ENCODE peak calls at places on chromosomes 7 and 10, in six cellular contexts. Q is mammary epithelial cell, U is anterior cingulate cortex, Y is T-helper 1 cell, A is COLO829, K is NCI-H1105 treated with DMSO at 0.1 percent for 48 hours. C is an unnamed sample.

GRCh38 chr10:61830072-61830845 is 71.2 kb upstream of the ARID5B start:
- DNase-seq in Q (no peak), U (no peak), Y (no peak), A (no peak), K (no peak), C (no peak)

GRCh38 chr10:107994621-107995274 is 830.2 kb upstream of the SORCS1 start:
- DNase-seq in Q (peak), U (no peak), Y (no peak), A (no peak), K (no peak), C (no peak)

GRCh38 chr10:121928528-121928884 is 675 bp upstream of the ATE1 start:
- DNase-seq in Q (peak), U (no peak), Y (peak), A (no peak), K (no peak), C (peak)

GRCh38 chr7:82291931-82292330 is 151.6 kb downstream of the CACNA2D1 start:
- DNase-seq in Q (peak), U (no peak), Y (no peak), A (no peak), K (no peak), C (no peak)

GRCh38 chr7:140010194-140010895 is 52.4 kb downstream of the PARP12 start:
- DNase-seq in Q (no peak), U (no peak), Y (no peak), A (no peak), K (no peak), C (no peak)

GRCh38 chr7:122225874-122226273 is 78.7 kb downstream of the FEZF1 start:
- DNase-seq in Q (peak), U (no peak), Y (no peak), A (no peak), K (no peak), C (no peak)

GRCh38 chr7:48458701-48459509 is 287.6 kb downstream of the ABCA13 start:
- DNase-seq in Q (peak), U (no peak), Y (no peak), A (no peak), K (no peak), C (no peak)

GRCh38 chr10:44959243-44960097 is at the start of gene RASSF4:
- DNase-seq in Q (peak), U (peak), Y (peak), A (peak), K (peak), C (peak)

GRCh38 chr10:114470956-114471905 is 66.9 kb upstream of the AFAP1L2 start:
- DNase-seq in Q (peak), U (peak), Y (peak), A (peak), K (peak), C (peak)

GRCh38 chr10:10778959-10779358 is 238.7 kb upstream of the CELF2 start:
- DNase-seq in Q (no peak), U (no peak), Y (no peak), A (no peak), K (no peak), C (no peak)

GRCh38 chr7:135995751-135996150 is 18.6 kb upstream of the MTPN start:
- DNase-seq in Q (no peak), U (no peak), Y (no peak), A (no peak), K (no peak), C (no peak)

GRCh38 chr7:84384417-84384816 is 189.8 kb upstream of the SEMA3A start:
- DNase-seq in Q (peak), U (no peak), Y (no peak), A (peak), K (no peak), C (no peak)

GRCh38 chr10:76329891-76330575 is 898.6 kb downstream of the LRMDA start:
- DNase-seq in Q (peak), U (no peak), Y (no peak), A (no peak), K (no peak), C (no peak)

GRCh38 chr10:95395947-95396449 is 105.2 kb upstream of the PDLIM1 start:
- DNase-seq in Q (no peak), U (no peak), Y (no peak), A (no peak), K (no peak), C (no peak)

GRCh38 chr7:92880212-92881090 is 44.1 kb upstream of the CDK6 start:
- DNase-seq in Q (peak), U (no peak), Y (peak), A (no peak), K (no peak), C (peak)

GRCh38 chr10:92763634-92764155 is 73.9 kb downstream of the HHEX start:
- DNase-seq in Q (no peak), U (no peak), Y (no peak), A (no peak), K (no peak), C (no peak)

GRCh38 chr10:70853031-70853430 is 35.3 kb downstream of the PCBD1 start:
- DNase-seq in Q (peak), U (no peak), Y (no peak), A (no peak), K (no peak), C (no peak)

GRCh38 chr10:43236176-43236850 is 30.6 kb downstream of the RASGEF1A start:
- DNase-seq in Q (no peak), U (no peak), Y (no peak), A (no peak), K (no peak), C (no peak)

GRCh38 chr10:110503528-110504110 is 5.9 kb downstream of the DUSP5 start:
- DNase-seq in Q (no peak), U (no peak), Y (no peak), A (no peak), K (no peak), C (no peak)

GRCh38 chr7:54992876-54993490 is 25.8 kb upstream of the EGFR start:
- DNase-seq in Q (no peak), U (no peak), Y (no peak), A (no peak), K (no peak), C (no peak)

GRCh38 chr7:39910108-39910869 is 39.8 kb upstream of the CDK13 start:
- DNase-seq in Q (no peak), U (no peak), Y (no peak), A (no peak), K (no peak), C (no peak)

GRCh38 chr10:88149906-88150305 is 286.5 kb downstream of the PTEN start:
- DNase-seq in Q (peak), U (no peak), Y (no peak), A (no peak), K (no peak), C (no peak)

GRCh38 chr10:12387561-12388210 is 38.3 kb downstream of the CAMK1D start:
- DNase-seq in Q (no peak), U (no peak), Y (no peak), A (no peak), K (no peak), C (no peak)

GRCh38 chr10:112345202-112345601 is 28.7 kb upstream of the ACSL5 start:
- DNase-seq in Q (no peak), U (no peak), Y (no peak), A (no peak), K (no peak), C (no peak)

GRCh38 chr10:19302117-19302516 is 253.5 kb downstream of the MALRD1 start:
- DNase-seq in Q (peak), U (no peak), Y (no peak), A (no peak), K (no peak), C (no peak)

GRCh38 chr7:138008046-138008587 is 6.2 kb upstream of the CREB3L2 start:
- DNase-seq in Q (no peak), U (no peak), Y (no peak), A (no peak), K (no peak), C (no peak)

GRCh38 chr7:71488308-71488707 is 356.4 kb downstream of the GALNT17 start:
- DNase-seq in Q (no peak), U (no peak), Y (no peak), A (no peak), K (no peak), C (no peak)

GRCh38 chr10:11023009-11023408 is 5.3 kb downstream of the CELF2 start:
- DNase-seq in Q (no peak), U (no peak), Y (peak), A (no peak), K (no peak), C (no peak)

GRCh38 chr7:33070277-33070676 is 7.7 kb upstream of the NT5C3A start:
- DNase-seq in Q (no peak), U (no peak), Y (no peak), A (no peak), K (no peak), C (no peak)

GRCh38 chr7:11212816-11213215 is 239.1 kb downstream of the PHF14 start:
- DNase-seq in Q (no peak), U (no peak), Y (no peak), A (peak), K (peak), C (no peak)